ENCODE peak calls at places on chromosome 6, in eight cellular contexts. U is stimulated activated naive B cell treated with anti-CD40 and anti-IgM and Interleukin-4, amounts not matched to agents 10 μg/mL and 1 μg/mL and 100 μg/mL, for 72 hours; G is fibroblast of the conjunctiva; D is amniotic epithelial cell; P is NCI-H510A treated with DMSO at 0.1 percent for 48 hours; A is stimulated activated CD4-positive, alpha-beta T cell treated with anti-CD3 and anti-CD28 coated beads, Interleukin-15, amount 100 ng/mL, for 1 hour; H is MV-4-11; O is activated CD4-positive, CD25-positive, alpha-beta regulatory T cell treated with anti-CD3 and anti-CD28 coated beads, Interleukin-2, amount 50 U/mL, for 16 hours. E is an unnamed sample.

GRCh38 chr6:125294036-125294435 is 7.7 kb downstream of the HDDC2 start:
- DNase-seq in U (no peak), G (no peak), D (no peak), P (no peak), A (no peak), H (no peak), O (no peak), E (no peak)

GRCh38 chr6:77092971-77093370 is 370.3 kb downstream of the HTR1B start:
- DNase-seq in U (no peak), G (no peak), D (peak; percentile 98), P (no peak), A (no peak), H (no peak), O (no peak), E (no peak)

GRCh38 chr6:87237804-87238203 is 82.4 kb downstream of the ZNF292 start:
- DNase-seq in U (no peak), G (peak; percentile 4), D (peak; percentile 36), P (peak; percentile 1), A (no peak), H (no peak), O (no peak), E (no peak)

GRCh38 chr6:158629376-158630221 is 14.9 kb downstream of the DYNLT1 start:
- DNase-seq in U (no peak), G (no peak), D (no peak), P (peak; percentile 27), A (no peak), H (no peak), O (no peak), E (no peak)

GRCh38 chr6:110816677-110817076 is 1.4 kb upstream of the CDK19 start:
- DNase-seq in U (no peak), G (no peak), D (no peak), P (no peak), A (no peak), H (peak; percentile 69), O (no peak), E (no peak)

GRCh38 chr6:39422273-39422672 is 99.8 kb upstream of the KCNK16 start:
- DNase-seq in U (no peak), G (no peak), D (no peak), P (no peak), A (no peak), H (no peak), O (no peak), E (no peak)

GRCh38 chr6:14000901-14001300 is 76.1 kb downstream of the RNF182 start:
- DNase-seq in U (no peak), G (no peak), D (no peak), P (no peak), A (no peak), H (no peak), O (no peak), E (no peak)

GRCh38 chr6:101730954-101731353 is 337.4 kb downstream of the GRIK2 start:
- DNase-seq in U (no peak), G (peak; percentile 1), D (peak; percentile 35), P (no peak), A (no peak), H (peak; percentile 8), O (no peak), E (no peak)

GRCh38 chr6:3383525-3383924 is 73.3 kb downstream of the SLC22A23 start:
- DNase-seq in U (peak; percentile 46), G (peak; percentile 21), D (peak; percentile 42), P (no peak), A (no peak), H (no peak), O (no peak), E (no peak)

GRCh38 chr6:6837541-6838080 is 249.1 kb downstream of the LY86 start:
- DNase-seq in U (no peak), G (no peak), D (no peak), P (no peak), A (no peak), H (no peak), O (no peak), E (no peak)

GRCh38 chr6:170438861-170439260 is 114.2 kb downstream of the PSMB1 start:
- DNase-seq in U (no peak), G (no peak), D (no peak), P (no peak), A (no peak), H (no peak), O (no peak), E (no peak)

GRCh38 chr6:105867280-105867679 is 218.9 kb upstream of the PRDM1 start:
- DNase-seq in U (no peak), G (no peak), D (no peak), P (no peak), A (no peak), H (peak; percentile 67), O (no peak), E (no peak)

GRCh38 chr6:146594495-146594894 is 4.3 kb upstream of the ADGB start:
- DNase-seq in U (no peak), G (no peak), D (no peak), P (no peak), A (no peak), H (peak; percentile 89), O (no peak), E (no peak)

GRCh38 chr6:137399949-137400443 is 94.2 kb downstream of the OLIG3 start:
- DNase-seq in U (no peak), G (no peak), D (no peak), P (no peak), A (no peak), H (no peak), O (no peak), E (no peak)

GRCh38 chr6:27866370-27867050 is 45.7 kb downstream of the OR2B2 start:
- DNase-seq in U (no peak), G (peak; percentile 82), D (peak; percentile 51), P (no peak), A (no peak), H (peak; percentile 95), O (no peak), E (no peak)

GRCh38 chr6:106511274-106512047 is 117.8 kb downstream of the RTN4IP1 start:
- DNase-seq in U (no peak), G (no peak), D (no peak), P (no peak), A (no peak), H (no peak), O (no peak), E (no peak)

GRCh38 chr6:41120058-41120457 is 34.1 kb downstream of the TREML1 start:
- DNase-seq in U (no peak), G (no peak), D (no peak), P (no peak), A (no peak), H (no peak), O (no peak), E (no peak)

GRCh38 chr6:80437186-80437585 is 330.7 kb downstream of the BCKDHB start:
- DNase-seq in U (no peak), G (no peak), D (peak; percentile 25), P (no peak), A (no peak), H (no peak), O (no peak), E (no peak)

GRCh38 chr6:25476126-25476525 is 175.9 kb upstream of the SCGN start:
- DNase-seq in U (no peak), G (no peak), D (peak; percentile 82), P (no peak), A (no peak), H (no peak), O (no peak), E (no peak)

GRCh38 chr6:24788031-24788665 is 10.6 kb downstream of the ARMH2 start:
- DNase-seq in U (no peak), G (no peak), D (no peak), P (no peak), A (no peak), H (no peak), O (no peak), E (no peak)

GRCh38 chr6:115796829-115797228 is 263.9 kb downstream of the FRK start:
- DNase-seq in U (no peak), G (no peak), D (no peak), P (no peak), A (no peak), H (no peak), O (no peak), E (peak; percentile 49)

GRCh38 chr6:26172496-26172958 is 85.3 kb downstream of the HFE start:
- DNase-seq in U (peak; percentile 46), G (no peak), D (peak; percentile 47), P (peak; percentile 50), A (no peak), H (peak; percentile 51), O (no peak), E (no peak)

GRCh38 chr6:38492031-38492430 is 147.7 kb downstream of the BTBD9 start:
- DNase-seq in U (no peak), G (no peak), D (no peak), P (no peak), A (no peak), H (no peak), O (no peak), E (no peak)

GRCh38 chr6:31403283-31403989 is at the start of gene MICA:
- DNase-seq in U (peak; percentile 67), G (peak; percentile 60), D (peak; percentile 74), P (no peak), A (peak; percentile 46), H (peak; percentile 47), O (peak; percentile 50), E (peak; percentile 80)

GRCh38 chr6:38187688-38188590 is 368.4 kb downstream of the ZFAND3 start:
- DNase-seq in U (no peak), G (no peak), D (no peak), P (no peak), A (no peak), H (no peak), O (no peak), E (no peak)

GRCh38 chr6:36210886-36211595 is 14.5 kb downstream of the BRPF3 start:
- DNase-seq in U (no peak), G (no peak), D (no peak), P (no peak), A (no peak), H (no peak), O (no peak), E (no peak)

GRCh38 chr6:161212902-161213301 is 61.0 kb downstream of the AGPAT4 start:
- DNase-seq in U (no peak), G (no peak), D (no peak), P (no peak), A (no peak), H (no peak), O (no peak), E (no peak)

GRCh38 chr6:89834884-89835792 is 5.5 kb downstream of the CASP8AP2 start:
- DNase-seq in U (peak; percentile 59), G (no peak), D (no peak), P (no peak), A (peak; percentile 6), H (peak; percentile 20), O (no peak), E (no peak)

GRCh38 chr6:112735129-112735528 is 388.0 kb downstream of the RFPL4B start:
- DNase-seq in U (no peak), G (no peak), D (no peak), P (no peak), A (no peak), H (no peak), O (no peak), E (no peak)

GRCh38 chr6:119162134-119162761 is 83.8 kb upstream of the FAM184A start:
- DNase-seq in U (no peak), G (no peak), D (no peak), P (no peak), A (no peak), H (no peak), O (no peak), E (no peak)

GRCh38 chr6:291697-292505 is at the start of gene DUSP22:
- DNase-seq in U (peak; percentile 94), G (peak; percentile 77), D (peak; percentile 78), P (no peak), A (peak; percentile 55), H (no peak), O (peak; percentile 49), E (peak; percentile 48)

GRCh38 chr6:115740907-115741306 is 319.8 kb downstream of the FRK start:
- DNase-seq in U (no peak), G (no peak), D (no peak), P (no peak), A (no peak), H (no peak), O (no peak), E (no peak)

GRCh38 chr6:121557146-121557545 is 121.7 kb downstream of the GJA1 start:
- DNase-seq in U (no peak), G (no peak), D (no peak), P (no peak), A (no peak), H (no peak), O (no peak), E (no peak)

GRCh38 chr6:31128093-31128676 is 7.9 kb upstream of the CDSN start:
- DNase-seq in U (peak; percentile 45), G (no peak), D (peak; percentile 24), P (peak; percentile 65), A (peak; percentile 57), H (no peak), O (peak; percentile 51), E (no peak)

E was measured in NT2/D1.